ENCODE peak calls at places on chromosomes 3 and 15, in eight cellular contexts. P is A549, M is esophagus squamous epithelium, J is fibroblast of the aortic adventitia, T is foreskin fibroblast, F is AG04450, X is bronchial epithelial cell, I is endodermal cell. N is an unnamed sample.

GRCh38 chr3:60096403-60096802 is 1046.6 kb upstream of the CFAP20DC start:
- DNase-seq in P (no peak), F (no peak), M (no peak), X (no peak), J (no peak), I (peak; percentile 70), T (no peak), N (no peak)

GRCh38 chr15:36075333-36075732 is 504.1 kb upstream of the CDIN1 start:
- DNase-seq in T (peak; percentile 3), F (peak; percentile 4), M (no peak), J (peak; percentile 57), I (no peak), P (no peak), X (no peak), N (peak; percentile 27)

GRCh38 chr15:91867581-91868026 is 14.1 kb downstream of the SLCO3A1 start:
- DNase-seq in I (peak; percentile 84), J (peak; percentile 92), M (no peak), F (peak; percentile 57), T (peak; percentile 15), P (peak; percentile 78), X (peak; percentile 96), N (peak; percentile 66)

GRCh38 chr3:1693145-1693544 is 405.5 kb upstream of the CNTN4 start:
- DNase-seq in X (no peak), M (no peak), I (no peak), T (no peak), J (no peak), F (no peak), P (no peak), N (no peak)

GRCh38 chr3:63931290-63931689 is 19.1 kb upstream of the SCAANT1 start:
- DNase-seq in X (no peak), F (no peak), M (no peak), T (no peak), P (no peak), J (no peak), I (no peak), N (no peak)

GRCh38 chr15:56672721-56673120 is 60.6 kb downstream of the ZNF280D start:
- DNase-seq in P (no peak), F (peak; percentile 18), J (peak; percentile 57), X (no peak), T (peak; percentile 41), I (no peak), M (no peak), N (peak; percentile 50)

GRCh38 chr3:178810173-178810572 is 261.4 kb downstream of the ZMAT3 start:
- DNase-seq in T (no peak), M (no peak), X (no peak), I (no peak), F (no peak), P (no peak), J (no peak), N (no peak)

GRCh38 chr3:17664923-17665322 is 77.5 kb downstream of the TBC1D5 start:
- DNase-seq in X (no peak), I (no peak), F (no peak), J (no peak), M (no peak), P (no peak), T (no peak), N (no peak)

GRCh38 chr3:34034840-34035239 is 236.4 kb downstream of the PDCD6IP start:
- DNase-seq in J (no peak), P (no peak), I (peak; percentile 65), X (no peak), M (no peak), F (no peak), T (no peak), N (no peak)

GRCh38 chr3:136995652-136996051 is 37.9 kb downstream of the IL20RB start:
- DNase-seq in P (no peak), T (no peak), J (peak; percentile 76), I (no peak), X (peak; percentile 65), F (no peak), M (no peak), N (no peak)

GRCh38 chr15:48041454-48041853 is 79.3 kb upstream of the SLC24A5 start:
- DNase-seq in M (no peak), X (no peak), J (no peak), I (no peak), P (no peak), T (no peak), F (no peak), N (no peak)

GRCh38 chr3:17740703-17741102 is 1.7 kb downstream of the TBC1D5 start:
- DNase-seq in J (peak; percentile 58), M (no peak), I (no peak), T (no peak), P (peak; percentile 66), F (peak; percentile 4), X (peak; percentile 93), N (no peak)

GRCh38 chr3:12155833-12156232 is 2.9 kb downstream of the TIMP4 start:
- DNase-seq in X (peak; percentile 90), T (peak; percentile 76), J (peak; percentile 84), I (no peak), F (no peak), P (peak; percentile 31), M (no peak), N (no peak)

GRCh38 chr15:40999190-40999589 is 45.9 kb downstream of the CHAC1 start:
- DNase-seq in P (peak; percentile 39), T (peak; percentile 77), J (no peak), F (peak; percentile 81), X (peak; percentile 99), M (no peak), I (no peak), N (peak; percentile 59)

GRCh38 chr3:159856496-159857098 is 132.0 kb upstream of the IL12A start:
- DNase-seq in P (no peak), M (no peak), F (no peak), X (no peak), J (no peak), I (no peak), T (no peak), N (no peak)

GRCh38 chr15:98738689-98739411 is 90.5 kb downstream of the IGF1R start:
- DNase-seq in I (peak; percentile 32), P (no peak), X (no peak), M (no peak), F (no peak), J (no peak), T (no peak), N (no peak)

DNA sequence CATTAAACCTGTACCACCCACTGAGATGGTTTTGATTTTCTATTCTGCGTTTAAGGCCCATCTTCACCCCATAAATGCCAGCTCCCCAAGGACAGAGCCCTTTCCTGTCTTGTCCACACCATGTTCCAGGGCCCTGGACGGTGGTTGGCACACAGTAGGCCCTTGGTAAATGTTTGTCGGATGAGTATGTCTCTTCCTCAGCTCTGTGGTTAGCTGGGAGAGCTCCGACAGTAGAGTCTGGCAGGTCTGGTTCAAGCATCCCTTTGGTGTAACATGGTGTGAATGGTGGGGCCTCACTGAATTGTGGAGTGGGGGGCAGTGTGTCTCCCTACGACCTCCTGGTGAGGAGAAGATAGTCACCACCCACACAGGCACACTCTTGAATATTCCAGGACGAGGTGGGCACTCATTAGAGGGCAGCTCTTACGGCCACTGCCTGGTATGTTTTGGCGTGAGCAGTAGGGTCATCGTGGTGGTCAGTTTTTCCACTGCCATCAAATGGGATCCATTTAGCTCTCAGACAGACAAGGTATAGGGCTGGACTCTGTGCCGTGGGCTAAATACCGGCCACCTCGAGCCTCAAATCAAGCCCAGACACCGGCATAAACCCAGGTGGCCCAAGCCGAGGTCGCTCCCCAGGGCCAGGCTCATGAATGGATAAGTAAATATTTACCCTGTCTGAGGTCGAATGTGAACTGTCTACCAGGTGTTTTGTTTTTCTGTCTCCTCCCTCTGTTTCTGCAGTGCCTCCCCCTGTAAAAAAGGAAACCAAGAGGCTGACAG is 61.3 kb downstream of the SMAD3 start:
- DNase-seq in X (no peak), P (no peak), I (peak; percentile 33), F (no peak), J (no peak), M (no peak), T (no peak), N (no peak)
- H3K4me3 ChIP-seq in X (no peak overlapping the region), P (peak overlapping the region; percentile 37), I (no peak overlapping the region), F (peak overlapping the region; percentile 54), J (peak overlapping the region; percentile 62), M (no peak overlapping the region), T (no peak overlapping the region), N (no peak overlapping the region)

GRCh38 chr15:43346305-43346704 is 15.9 kb upstream of the LCMT2 start:
- DNase-seq in M (no peak), X (no peak), T (no peak), F (no peak), P (no peak), J (no peak), I (no peak), N (no peak)
- TF ChIP-seq CTCF in M (no peak), X (no peak), T (no peak), F (no peak), P (no peak), J (no peak), I (no peak), N (no peak)

GRCh38 chr3:129603561-129603942 is 2.9 kb downstream of the PLXND1 start:
- DNase-seq in J (no peak), P (no peak), M (no peak), X (no peak), F (no peak), T (no peak), I (no peak), N (no peak)

GRCh38 chr3:129604223-129604941 is 2.1 kb downstream of the PLXND1 start:
- DNase-seq in F (no peak), T (no peak), J (no peak), I (no peak), P (no peak), X (no peak), M (no peak), N (no peak)

GRCh38 chr3:129606522-129607390 is at the start of gene PLXND1:
- DNase-seq in F (no peak), P (peak; percentile 53), M (peak; percentile 6), T (peak; percentile 74), X (no peak), J (peak; percentile 64), I (peak; percentile 91), N (no peak)

GRCh38 chr3:129605593-129606521 is 619 bp downstream of the PLXND1 start:
- DNase-seq in I (peak; percentile 87), F (no peak), T (peak; percentile 59), P (peak; percentile 36), M (no peak), X (no peak), J (peak; percentile 48), N (no peak)

GRCh38 chr3:129604942-129605592 is 1.4 kb downstream of the PLXND1 start:
- DNase-seq in F (no peak), M (no peak), I (peak; percentile 66), J (no peak), T (no peak), X (no peak), P (no peak), N (no peak)
- H3K4me3 ChIP-seq in F (peak overlapping the region; percentile 66), M (peak overlapping the region; percentile 51), I (peak overlapping the region; percentile 76), J (peak overlapping the region; percentile 88), T (peak overlapping the region; percentile 96), X (no peak overlapping the region), P (peak overlapping the region; percentile 89), N (peak overlapping the region; percentile 68)

GRCh38 chr3:183159319-183159718 is 3.2 kb downstream of the LAMP3 start:
- DNase-seq in J (no peak), I (peak; percentile 62), T (no peak), F (no peak), M (no peak), X (no peak), P (peak; percentile 14), N (no peak)
- TF ChIP-seq CTCF in J (peak; percentile 3), I (peak; percentile 67), T (no peak), F (peak; percentile 24), M (no peak), X (peak; percentile 14), P (no peak), N (no peak)

DNA sequence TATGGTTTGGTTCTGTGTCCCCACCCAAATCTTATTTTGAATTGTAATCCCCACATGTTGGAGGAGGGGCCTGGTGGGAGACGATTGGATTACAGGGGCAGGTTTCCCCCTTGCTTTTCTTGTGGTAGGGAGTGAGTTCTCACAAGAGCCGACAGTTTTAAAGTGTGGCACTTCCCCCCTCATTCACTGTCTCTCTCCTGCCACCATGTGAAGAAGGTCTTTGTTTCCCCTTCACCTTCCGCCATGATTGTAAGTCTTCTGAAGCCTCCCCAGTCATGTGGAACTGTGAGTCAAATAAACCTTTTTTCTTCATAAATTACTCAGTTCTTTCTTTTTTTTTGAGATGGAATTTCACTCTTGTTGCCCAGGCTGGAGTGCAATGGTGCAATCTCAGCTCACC is 124.9 kb downstream of the IQCH start:
- DNase-seq in T (no peak), P (no peak), M (no peak), I (no peak), J (no peak), X (no peak), F (no peak), N (no peak)
- H3K4me3 ChIP-seq in T (no peak overlapping the region), P (no peak overlapping the region), M (no peak overlapping the region), I (no peak overlapping the region), J (no peak overlapping the region), X (no peak overlapping the region), F (no peak overlapping the region), N (no peak overlapping the region)